ENCODE peak calls at places on chromosomes 7 and 10, in five cellular contexts. One of them, this sample, is unnamed.

GRCh38 chr7:101599787-101600186 is 29.3 kb downstream of the MYL10 start:
- DNase-seq in stimulated activated CD4-positive, alpha-beta T cell treated with anti-CD3 and anti-CD28 coated beads, Interleukin-15, amount 100 ng/mL, for 24 hours: no peak
- DNase-seq in cardiac fibroblast: no peak
- DNase-seq in AG08395: no peak
- DNase-seq in chondrocyte: peak; percentile 1
- DNase-seq in this sample: no peak

GRCh38 chr7:36161996-36162395 is 8.9 kb downstream of the EEPD1 start:
- DNase-seq in stimulated activated CD4-positive, alpha-beta T cell treated with anti-CD3 and anti-CD28 coated beads, Interleukin-15, amount 100 ng/mL, for 24 hours: no peak
- DNase-seq in cardiac fibroblast: no peak
- DNase-seq in AG08395: no peak
- DNase-seq in chondrocyte: no peak
- DNase-seq in this sample: no peak

GRCh38 chr10:1609596-1609995 is 127.7 kb downstream of the ADARB2 start:
- DNase-seq in stimulated activated CD4-positive, alpha-beta T cell treated with anti-CD3 and anti-CD28 coated beads, Interleukin-15, amount 100 ng/mL, for 24 hours: no peak
- DNase-seq in cardiac fibroblast: no peak
- DNase-seq in AG08395: no peak
- DNase-seq in chondrocyte: no peak
- DNase-seq in this sample: no peak

GRCh38 chr7:33854951-33855350 is 50.4 kb upstream of the BMPER start:
- DNase-seq in stimulated activated CD4-positive, alpha-beta T cell treated with anti-CD3 and anti-CD28 coated beads, Interleukin-15, amount 100 ng/mL, for 24 hours: no peak
- DNase-seq in cardiac fibroblast: peak; percentile 59
- DNase-seq in AG08395: peak; percentile 70
- DNase-seq in chondrocyte: no peak
- DNase-seq in this sample: no peak

GRCh38 chr7:5549096-5549896 is 125.7 kb upstream of the TNRC18 start:
- DNase-seq in stimulated activated CD4-positive, alpha-beta T cell treated with anti-CD3 and anti-CD28 coated beads, Interleukin-15, amount 100 ng/mL, for 24 hours: peak; percentile 36
- DNase-seq in cardiac fibroblast: peak; percentile 94
- DNase-seq in AG08395: peak; percentile 67
- DNase-seq in chondrocyte: no peak
- DNase-seq in this sample: peak; percentile 95

GRCh38 chr10:127408115-127408710 is 140.9 kb upstream of the NPS start:
- DNase-seq in stimulated activated CD4-positive, alpha-beta T cell treated with anti-CD3 and anti-CD28 coated beads, Interleukin-15, amount 100 ng/mL, for 24 hours: no peak
- DNase-seq in cardiac fibroblast: no peak
- DNase-seq in AG08395: no peak
- DNase-seq in chondrocyte: no peak
- DNase-seq in this sample: no peak

GRCh38 chr7:130344248-130344866 is at the start of gene CPA5:
- DNase-seq in stimulated activated CD4-positive, alpha-beta T cell treated with anti-CD3 and anti-CD28 coated beads, Interleukin-15, amount 100 ng/mL, for 24 hours: no peak
- DNase-seq in cardiac fibroblast: no peak
- DNase-seq in AG08395: no peak
- DNase-seq in chondrocyte: no peak
- DNase-seq in this sample: no peak

GRCh38 chr10:12077580-12078180 is 8.9 kb downstream of the DHTKD1 start:
- DNase-seq in stimulated activated CD4-positive, alpha-beta T cell treated with anti-CD3 and anti-CD28 coated beads, Interleukin-15, amount 100 ng/mL, for 24 hours: no peak
- DNase-seq in cardiac fibroblast: no peak
- DNase-seq in AG08395: no peak
- DNase-seq in chondrocyte: no peak
- DNase-seq in this sample: no peak

GRCh38 chr10:132942740-132943554 is 577 bp upstream of the CFAP46 start:
- DNase-seq in stimulated activated CD4-positive, alpha-beta T cell treated with anti-CD3 and anti-CD28 coated beads, Interleukin-15, amount 100 ng/mL, for 24 hours: no peak
- DNase-seq in cardiac fibroblast: peak; percentile 8
- DNase-seq in AG08395: no peak
- DNase-seq in chondrocyte: no peak
- DNase-seq in this sample: no peak

GRCh38 chr10:18340496-18341051 is 200.3 kb downstream of the CACNB2 start:
- DNase-seq in stimulated activated CD4-positive, alpha-beta T cell treated with anti-CD3 and anti-CD28 coated beads, Interleukin-15, amount 100 ng/mL, for 24 hours: no peak
- DNase-seq in cardiac fibroblast: peak; percentile 13
- DNase-seq in AG08395: peak; percentile 5
- DNase-seq in chondrocyte: no peak
- DNase-seq in this sample: no peak

GRCh38 chr10:110762109-110762848 is 109.4 kb upstream of the PDCD4 start:
- DNase-seq in stimulated activated CD4-positive, alpha-beta T cell treated with anti-CD3 and anti-CD28 coated beads, Interleukin-15, amount 100 ng/mL, for 24 hours: no peak
- DNase-seq in cardiac fibroblast: no peak
- DNase-seq in AG08395: no peak
- DNase-seq in chondrocyte: no peak
- DNase-seq in this sample: no peak

GRCh38 chr7:91940171-91940570 is 491 bp upstream of the AKAP9 start:
- DNase-seq in stimulated activated CD4-positive, alpha-beta T cell treated with anti-CD3 and anti-CD28 coated beads, Interleukin-15, amount 100 ng/mL, for 24 hours: peak; percentile 42
- DNase-seq in cardiac fibroblast: peak; percentile 15
- DNase-seq in AG08395: peak; percentile 22
- DNase-seq in chondrocyte: no peak
- DNase-seq in this sample: no peak

GRCh38 chr10:21363753-21364104 is 161.8 kb downstream of the SKIDA1 start:
- DNase-seq in stimulated activated CD4-positive, alpha-beta T cell treated with anti-CD3 and anti-CD28 coated beads, Interleukin-15, amount 100 ng/mL, for 24 hours: no peak
- DNase-seq in cardiac fibroblast: no peak
- DNase-seq in AG08395: no peak
- DNase-seq in chondrocyte: no peak
- DNase-seq in this sample: no peak

GRCh38 chr7:35707422-35707821 is 12.5 kb upstream of the HERPUD2 start:
- DNase-seq in stimulated activated CD4-positive, alpha-beta T cell treated with anti-CD3 and anti-CD28 coated beads, Interleukin-15, amount 100 ng/mL, for 24 hours: no peak
- DNase-seq in cardiac fibroblast: peak; percentile 42
- DNase-seq in AG08395: peak; percentile 19
- DNase-seq in chondrocyte: no peak
- DNase-seq in this sample: no peak

GRCh38 chr7:74480861-74481417 is 27.2 kb downstream of the GTF2IRD1 start:
- DNase-seq in stimulated activated CD4-positive, alpha-beta T cell treated with anti-CD3 and anti-CD28 coated beads, Interleukin-15, amount 100 ng/mL, for 24 hours: no peak
- DNase-seq in cardiac fibroblast: peak; percentile 69
- DNase-seq in AG08395: peak; percentile 61
- DNase-seq in chondrocyte: no peak
- DNase-seq in this sample: no peak